ENCODE peak calls at places on chromosomes 7 and 10, in eight cellular contexts. A is PC-3; Q is KG1; O is foreskin keratinocyte; B is activated CD4-positive, alpha-beta T cell treated with anti-CD3 and anti-CD28 coated beads for 24 hours; R is activated CD4-positive, CD25-positive, alpha-beta regulatory T cell; U is nephron progenitor cell; D is GM04504. T is an unnamed sample.

GRCh38 chr7:2417981-2418481 is 14.6 kb downstream of the CHST12 start:
- DNase-seq in R (no peak), D (peak), U (no peak), Q (no peak), O (no peak), B (no peak), A (no peak), T (no peak)

GRCh38 chr10:113078282-113078907 is 128.3 kb downstream of the TCF7L2 start:
- DNase-seq in B (no peak), R (no peak), U (no peak), D (no peak), A (no peak), Q (no peak), O (no peak), T (no peak)

GRCh38 chr10:43202657-43203490 is 64.0 kb downstream of the RASGEF1A start:
- DNase-seq in R (no peak), B (no peak), D (no peak), A (no peak), Q (no peak), U (peak), O (no peak), T (peak)

GRCh38 chr10:132292287-132292971 is 15.3 kb downstream of the STK32C start:
- DNase-seq in A (no peak), U (no peak), D (no peak), R (no peak), Q (no peak), O (no peak), B (no peak), T (no peak)

GRCh38 chr7:15113752-15114151 is 211.2 kb upstream of the DGKB start:
- DNase-seq in R (no peak), U (no peak), A (peak), D (no peak), B (no peak), O (peak), Q (no peak), T (no peak)

GRCh38 chr10:103472005-103472404 is 7.0 kb downstream of the CALHM3 start:
- DNase-seq in R (no peak), A (no peak), U (no peak), Q (no peak), O (no peak), D (no peak), B (no peak), T (no peak)

GRCh38 chr10:76882245-76882644 is 755.4 kb downstream of the KCNMA1 start:
- DNase-seq in A (no peak), B (no peak), Q (peak), R (no peak), U (no peak), O (no peak), D (no peak), T (no peak)

GRCh38 chr10:12819071-12819470 is 182.4 kb downstream of the CCDC3 start:
- DNase-seq in A (no peak), B (no peak), U (no peak), O (peak), D (no peak), Q (no peak), R (no peak), T (no peak)